ENCODE peak calls at places on chromosomes 6 and 20, in eight cellular contexts. X is IMR-90; F is nephron progenitor cell; K is AG09309; J is breast epithelium; U is CD4-positive, alpha-beta T cell; Z is progenitor cell of endocrine pancreas; I is stomach. T is an unnamed sample.

GRCh38 chr6:151917531-151918329 is 110.2 kb downstream of the ESR1 start:
- DNase-seq in X (no peak), F (no peak), K (no peak), J (no peak), U (no peak), Z (no peak), I (no peak), T (no peak)

GRCh38 chr20:37345339-37346231 is at the start of gene SRC:
- DNase-seq in X (peak), F (peak), K (no peak), J (peak), U (peak), Z (peak), I (peak), T (no peak)

GRCh38 chr6:166785131-166785530 is 158.1 kb upstream of the RPS6KA2 start:
- DNase-seq in X (no peak), F (no peak), K (no peak), J (no peak), U (no peak), Z (no peak), I (no peak), T (no peak)

GRCh38 chr6:41577865-41578713 is 31.9 kb downstream of the FOXP4 start:
- DNase-seq in X (peak), F (peak), K (no peak), J (peak), U (no peak), Z (no peak), I (peak), T (no peak)

GRCh38 chr20:12053348-12053747 is 135.7 kb downstream of the BTBD3 start:
- DNase-seq in X (peak), F (no peak), K (no peak), J (no peak), U (no peak), Z (no peak), I (no peak), T (no peak)

GRCh38 chr6:6614096-6614964 is 25.8 kb downstream of the LY86 start:
- DNase-seq in X (no peak), F (no peak), K (no peak), J (peak), U (peak), Z (no peak), I (no peak), T (no peak)

GRCh38 chr20:5170341-5170740 is 43.5 kb downstream of the CDS2 start:
- DNase-seq in X (no peak), F (no peak), K (no peak), J (no peak), U (no peak), Z (no peak), I (no peak), T (no peak)

GRCh38 chr6:75759207-75759606 is 10.2 kb downstream of the MYO6 start:
- DNase-seq in X (no peak), F (no peak), K (no peak), J (no peak), U (no peak), Z (no peak), I (no peak), T (no peak)

GRCh38 chr6:144285798-144286502 is 815 bp downstream of the UTRN start:
- DNase-seq in X (peak), F (peak), K (no peak), J (peak), U (peak), Z (peak), I (peak), T (peak)

GRCh38 chr20:36162272-36162966 is 7.9 kb downstream of the EPB41L1 start:
- DNase-seq in X (peak), F (no peak), K (no peak), J (no peak), U (no peak), Z (no peak), I (no peak), T (no peak)

GRCh38 chr20:41392295-41392694 is 25.7 kb upstream of the EMILIN3 start:
- DNase-seq in X (no peak), F (no peak), K (no peak), J (no peak), U (no peak), Z (no peak), I (no peak), T (no peak)

GRCh38 chr20:41716436-41716835 is 98.3 kb upstream of the CHD6 start:
- DNase-seq in X (peak), F (no peak), K (no peak), J (no peak), U (no peak), Z (no peak), I (no peak), T (no peak)

DNA sequence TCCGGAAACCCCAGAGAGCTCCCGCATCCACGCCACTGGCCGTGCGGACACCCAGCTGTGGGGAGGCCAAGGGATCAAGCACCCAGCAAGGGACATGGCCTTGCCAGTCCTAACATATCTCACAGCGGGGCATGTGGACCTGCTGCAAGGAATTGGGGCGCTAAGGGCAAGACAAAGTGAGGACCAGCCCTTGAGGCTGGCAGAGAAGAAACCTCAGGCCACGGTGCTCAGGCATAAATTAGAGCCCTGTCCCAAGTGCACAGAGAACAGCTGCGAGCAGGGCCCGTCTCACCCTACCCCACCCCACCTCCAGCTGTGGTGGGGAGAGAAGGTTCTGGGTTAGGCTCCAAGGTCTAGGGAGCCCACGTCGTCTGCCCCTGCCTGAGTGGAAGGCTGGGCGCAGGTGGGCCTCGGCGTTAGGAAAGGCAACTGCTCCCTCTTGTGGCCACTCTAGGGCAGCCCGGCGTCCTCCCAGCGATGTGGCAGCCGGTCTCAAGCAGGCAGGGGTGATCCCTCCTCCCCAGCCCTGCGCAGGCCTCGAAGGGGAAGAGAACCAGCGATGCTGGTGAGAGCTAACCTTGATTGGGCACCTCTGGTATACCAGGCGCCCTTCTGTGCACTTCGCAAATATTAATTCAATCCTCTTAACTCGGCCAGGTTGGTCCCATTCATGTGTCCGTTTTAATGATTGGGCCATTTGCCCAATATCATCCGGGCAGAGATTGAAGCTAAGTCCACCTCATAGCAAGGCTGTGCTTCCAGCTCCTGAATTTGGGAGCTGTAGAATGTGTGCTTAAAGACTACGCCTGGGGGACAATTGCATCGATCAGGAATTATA is 235.8 kb downstream of the NFATC2 start:
- DNase-seq in X (peak), F (peak), K (no peak), J (peak), U (peak), Z (peak), I (peak), T (peak)
- TF ChIP-seq CTCF in X (peak), F (peak), K (peak), J (peak), U (peak), Z (peak), I (peak), T (no peak)

DNA sequence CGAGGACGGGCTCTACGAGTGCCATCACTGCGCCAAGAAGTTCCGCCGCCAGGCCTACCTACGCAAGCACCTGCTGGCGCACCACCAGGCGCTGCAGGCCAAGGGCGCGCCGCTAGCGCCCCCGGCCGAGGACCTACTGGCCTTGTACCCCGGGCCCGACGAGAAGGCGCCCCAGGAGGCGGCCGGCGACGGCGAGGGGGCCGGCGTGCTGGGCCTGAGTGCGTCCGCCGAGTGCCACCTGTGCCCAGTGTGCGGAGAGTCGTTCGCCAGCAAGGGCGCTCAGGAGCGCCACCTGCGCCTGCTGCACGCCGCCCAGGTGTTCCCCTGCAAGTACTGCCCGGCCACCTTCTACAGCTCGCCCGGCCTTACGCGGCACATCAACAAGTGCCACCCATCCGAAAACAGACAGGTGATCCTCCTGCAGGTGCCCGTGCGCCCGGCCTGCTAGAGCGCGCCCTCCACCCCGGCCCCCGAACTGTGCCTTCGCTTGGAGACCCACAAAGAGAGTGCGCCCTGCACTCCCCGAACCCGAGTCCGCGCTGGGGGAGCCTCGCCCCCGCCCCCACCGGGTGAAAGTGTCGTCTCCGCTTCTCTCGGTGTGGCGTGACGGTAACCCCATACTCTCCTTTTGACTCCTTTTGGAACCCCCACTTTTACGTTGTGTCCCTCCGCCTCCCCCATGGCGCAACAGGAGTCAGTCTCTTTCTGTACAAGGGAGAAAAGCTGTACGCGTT is 1.6 kb downstream of the INSM1 start:
- DNase-seq in X (no peak), F (peak), K (no peak), J (no peak), U (no peak), Z (peak), I (peak), T (no peak)
- TF ChIP-seq CTCF in X (no peak), F (no peak), K (no peak), J (no peak), U (no peak), Z (peak), I (no peak), T (no peak)

GRCh38 chr6:46207174-46207573 is 36.4 kb upstream of the ENPP5 start:
- DNase-seq in X (no peak), F (no peak), K (no peak), J (no peak), U (no peak), Z (no peak), I (no peak), T (no peak)
- TF ChIP-seq CTCF in X (no peak), F (no peak), K (no peak), J (no peak), U (no peak), Z (no peak), I (no peak), T (no peak)

DNA sequence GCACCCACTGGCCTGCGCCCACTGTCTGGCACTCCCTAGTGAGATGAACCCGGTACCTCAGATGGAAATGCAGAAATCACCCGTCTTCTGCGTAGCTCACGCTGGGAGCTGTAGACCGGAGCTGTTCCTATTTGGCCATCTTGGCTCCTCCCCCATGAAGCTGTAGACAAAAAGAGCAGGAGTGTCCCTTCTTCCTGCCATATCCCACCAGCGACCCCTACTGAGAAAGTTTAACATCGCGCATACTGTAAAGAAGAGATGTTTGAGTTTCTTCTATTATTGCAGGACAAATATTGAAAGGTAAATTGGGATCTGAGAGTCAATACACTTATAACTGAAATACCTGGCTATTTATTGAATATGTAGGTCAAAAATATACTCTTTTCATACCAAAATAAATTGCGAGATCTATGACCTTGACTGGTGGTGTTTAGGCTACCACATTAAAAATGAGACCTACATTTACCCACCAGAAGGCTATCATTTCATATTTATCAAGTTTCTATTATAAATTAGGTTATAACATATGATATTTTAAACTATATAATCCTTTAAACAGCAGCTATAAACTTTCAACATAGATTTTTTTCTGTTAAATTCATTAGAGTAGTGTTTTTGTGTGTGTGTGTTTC is 586.3 kb downstream of the HTR1B start:
- DNase-seq in X (peak), F (peak), K (no peak), J (no peak), U (no peak), Z (peak), I (peak), T (no peak)
- TF ChIP-seq CTCF in X (peak), F (peak), K (no peak), J (peak), U (no peak), Z (peak), I (peak), T (no peak)

T was measured in omental fat pad.